ENCODE peak calls at places on chromosomes 13 and 19, in six cellular contexts. D is mesothelial cell of epicardium, U is uterus, I is HFFc6, F is fibroblast of pulmonary artery, Y is astrocyte. X is an unnamed sample.

GRCh38 chr19:480016-480855 is 16.1 kb upstream of the MADCAM1 start:
- DNase-seq in D (no peak), U (peak), I (peak), F (peak), Y (no peak), X (no peak)

GRCh38 chr13:41139296-41139966 is 6.8 kb upstream of the KBTBD6 start:
- DNase-seq in D (no peak), U (no peak), I (peak), F (no peak), Y (peak), X (peak)

GRCh38 chr13:59829690-59830089 is 334.0 kb downstream of the DIAPH3 start:
- DNase-seq in D (no peak), U (no peak), I (no peak), F (peak), Y (no peak), X (no peak)

GRCh38 chr19:42362891-42363440 is 27.1 kb downstream of the CNFN start:
- DNase-seq in D (no peak), U (no peak), I (no peak), F (no peak), Y (no peak), X (no peak)

GRCh38 chr13:47933688-47934011 is 67.4 kb downstream of the SUCLA2 start:
- DNase-seq in D (no peak), U (no peak), I (no peak), F (peak), Y (peak), X (peak)

GRCh38 chr13:22812793-22813192 is 368.0 kb upstream of the SGCG start:
- DNase-seq in D (no peak), U (no peak), I (no peak), F (peak), Y (no peak), X (no peak)

GRCh38 chr19:58466089-58466759 is 656 bp upstream of the ZNF324 start:
- DNase-seq in D (no peak), U (no peak), I (no peak), F (no peak), Y (no peak), X (no peak)

GRCh38 chr13:102090532-102090931 is 311.3 kb downstream of the FGF14 start:
- DNase-seq in D (no peak), U (no peak), I (no peak), F (no peak), Y (no peak), X (no peak)

GRCh38 chr13:27383104-27383921 is 41.1 kb upstream of the GTF3A start:
- DNase-seq in D (no peak), U (no peak), I (no peak), F (no peak), Y (no peak), X (no peak)

GRCh38 chr13:71054358-71054757 is 812.6 kb downstream of the DACH1 start:
- DNase-seq in D (no peak), U (no peak), I (no peak), F (no peak), Y (no peak), X (no peak)

GRCh38 chr19:49216076-49216475 is 58.5 kb downstream of the TRPM4 start:
- DNase-seq in D (no peak), U (no peak), I (no peak), F (peak), Y (peak), X (peak)

GRCh38 chr13:72638059-72638815 is 89.2 kb downstream of the MZT1 start:
- DNase-seq in D (no peak), U (no peak), I (no peak), F (no peak), Y (peak), X (peak)

GRCh38 chr13:79432992-79433391 is 26.9 kb upstream of the RBM26 start:
- DNase-seq in D (no peak), U (no peak), I (no peak), F (no peak), Y (no peak), X (no peak)

GRCh38 chr19:18761531-18762110 is 29.5 kb downstream of the COMP start:
- DNase-seq in D (no peak), U (no peak), I (no peak), F (no peak), Y (no peak), X (peak)
- TF ChIP-seq CTCF in D (no peak), U (no peak), I (no peak), F (no peak), Y (no peak), X (no peak)

GRCh38 chr13:46126552-46127171 is 21.8 kb upstream of the CPB2 start:
- DNase-seq in D (peak), U (no peak), I (peak), F (peak), Y (peak), X (peak)
- TF ChIP-seq CTCF in D (peak), U (peak), I (peak), F (peak), Y (peak), X (peak)

DNA sequence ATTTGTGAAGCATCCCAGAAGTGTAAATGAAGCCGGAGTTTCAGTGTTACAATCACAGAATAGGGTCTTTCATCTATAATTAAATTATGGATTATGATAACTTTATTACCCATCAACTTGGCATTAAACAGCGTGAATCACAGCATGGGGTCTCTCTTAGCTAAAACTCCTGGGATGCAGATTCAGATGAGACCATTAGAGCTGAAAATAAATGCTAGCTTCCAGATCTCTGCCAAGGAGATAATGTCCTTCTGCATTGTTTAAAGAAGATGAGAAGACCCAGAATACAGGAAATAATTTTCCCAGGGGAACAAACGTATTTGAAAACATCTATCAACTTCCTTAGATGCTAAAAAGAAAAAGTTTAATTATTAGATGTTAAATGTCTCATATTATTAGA is 546.0 kb upstream of the PCDH9 start:
- DNase-seq in D (no peak), U (no peak), I (no peak), F (no peak), Y (no peak), X (no peak)
- TF ChIP-seq CTCF in D (no peak), U (no peak), I (no peak), F (no peak), Y (no peak), X (no peak)

GRCh38 chr13:78131811-78132210 is 213.2 kb upstream of the EDNRB start:
- DNase-seq in D (no peak), U (no peak), I (no peak), F (peak), Y (no peak), X (no peak)
- TF ChIP-seq CTCF in D (no peak), U (no peak), I (peak), F (peak), Y (peak), X (peak)

GRCh38 chr13:91950803-91951202 is 552.4 kb downstream of the GPC5 start:
- DNase-seq in D (no peak), U (no peak), I (no peak), F (no peak), Y (no peak), X (no peak)

GRCh38 chr13:91946498-91947070 is 548.2 kb downstream of the GPC5 start:
- DNase-seq in D (no peak), U (no peak), I (no peak), F (peak), Y (peak), X (peak)
- TF ChIP-seq CTCF in D (peak), U (no peak), I (peak), F (peak), Y (peak), X (peak)

GRCh38 chr19:50317115-50317514 is 12.1 kb downstream of the KCNC3 start:
- DNase-seq in D (no peak), U (no peak), I (no peak), F (no peak), Y (no peak), X (no peak)

GRCh38 chr19:50318438-50318837 is 10.7 kb downstream of the KCNC3 start:
- DNase-seq in D (no peak), U (no peak), I (no peak), F (no peak), Y (no peak), X (no peak)

GRCh38 chr19:50314724-50315700 is 14.2 kb downstream of the KCNC3 start:
- DNase-seq in D (no peak), U (no peak), I (no peak), F (no peak), Y (no peak), X (no peak)

GRCh38 chr19:50313812-50314536 is 15.2 kb downstream of the KCNC3 start:
- DNase-seq in D (no peak), U (no peak), I (no peak), F (no peak), Y (no peak), X (no peak)

DNA sequence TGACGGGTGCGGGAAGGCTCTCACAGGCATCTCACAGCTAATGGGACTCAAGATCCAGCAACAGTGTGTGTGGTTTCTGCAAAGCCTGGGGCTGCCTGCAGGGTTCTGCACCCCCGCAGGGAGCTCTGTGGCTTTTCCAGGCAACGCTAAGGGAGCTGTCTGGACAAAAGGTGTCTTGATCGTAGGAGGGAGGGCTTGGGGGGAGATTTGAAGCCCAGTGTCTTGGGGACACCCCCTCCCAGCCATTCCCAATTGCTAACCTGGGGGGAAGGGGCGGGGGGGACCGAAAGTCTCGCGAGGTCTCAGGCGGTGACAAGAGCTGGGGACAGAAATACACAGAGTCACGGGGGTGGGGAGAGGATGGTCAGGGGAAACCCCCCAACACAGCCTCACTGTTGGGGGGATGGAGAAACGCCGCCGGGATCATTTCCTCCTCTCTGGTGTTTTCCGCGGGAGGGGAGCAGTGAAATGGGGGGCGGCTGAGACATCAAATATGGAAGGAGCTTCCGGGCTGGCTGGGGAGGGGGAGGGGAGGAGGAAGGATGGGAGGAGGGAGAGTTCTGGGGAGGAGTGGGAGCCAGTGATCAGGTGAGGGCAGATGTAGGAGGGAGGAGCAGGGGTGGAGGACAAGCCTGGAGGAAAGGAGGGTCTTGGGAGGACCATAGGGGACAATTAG is 13.3 kb downstream of the KCNC3 start:
- DNase-seq in D (no peak), U (no peak), I (peak), F (no peak), Y (no peak), X (no peak)
- TF ChIP-seq CTCF in D (no peak), U (no peak), I (no peak), F (no peak), Y (no peak), X (no peak)

GRCh38 chr19:37909661-37910199 is 2.7 kb downstream of the SIPA1L3 start:
- DNase-seq in D (no peak), U (no peak), I (no peak), F (no peak), Y (no peak), X (no peak)

GRCh38 chr19:37907735-37908066 is 693 bp downstream of the SIPA1L3 start:
- DNase-seq in D (no peak), U (no peak), I (no peak), F (peak), Y (no peak), X (no peak)

GRCh38 chr19:37903096-37903495 is 3.3 kb downstream of the WDR87 start:
- DNase-seq in D (no peak), U (no peak), I (no peak), F (no peak), Y (no peak), X (no peak)

GRCh38 chr19:37906868-37907734 is at the start of gene SIPA1L3:
- DNase-seq in D (peak), U (peak), I (peak), F (peak), Y (peak), X (peak)

DNA sequence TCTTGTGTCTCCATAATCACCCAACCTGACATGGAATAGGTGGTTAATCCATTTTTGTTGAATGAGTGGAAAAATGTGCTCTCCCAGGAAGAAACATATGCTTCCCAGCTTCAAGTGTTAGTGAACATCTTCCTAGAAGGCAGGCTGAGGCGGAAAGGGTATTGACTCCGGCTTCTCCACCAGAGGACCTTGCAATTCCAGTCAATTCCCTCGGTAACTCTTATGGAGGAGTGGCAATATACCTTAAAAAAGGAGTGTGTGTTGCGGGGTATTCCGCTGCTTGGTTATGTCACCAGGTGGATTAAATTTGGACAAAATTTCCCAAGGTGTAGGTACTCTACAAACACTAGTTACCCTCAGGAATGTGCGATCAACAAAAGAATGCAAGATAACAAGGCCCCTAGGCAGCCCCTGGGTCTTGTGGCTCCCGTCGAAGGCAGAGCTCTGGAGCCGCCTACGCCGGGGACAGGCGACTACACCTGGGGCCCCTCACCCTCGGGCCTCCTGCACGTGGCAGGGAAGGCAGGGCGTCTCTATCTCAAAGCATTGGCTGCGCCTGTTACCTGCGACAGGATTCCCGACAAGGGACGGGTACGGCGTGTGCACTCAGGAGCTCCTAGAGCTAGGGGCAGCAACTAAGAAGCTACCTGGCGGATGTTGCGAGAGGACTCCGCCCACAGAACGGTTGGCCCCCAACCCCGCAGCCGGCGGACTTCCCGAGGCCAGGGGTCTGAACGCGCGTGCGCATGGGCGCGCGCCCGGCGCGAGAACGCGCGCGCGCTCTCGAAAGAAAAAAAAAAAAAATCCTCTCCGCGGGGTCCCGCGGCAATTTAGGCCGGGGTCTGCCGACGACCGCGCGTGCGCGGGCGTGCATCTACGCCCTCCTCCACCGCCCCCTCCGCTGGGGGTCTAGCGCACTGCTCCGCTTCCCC is at the start of gene WDR87:
- DNase-seq in D (no peak), U (peak), I (peak), F (peak), Y (no peak), X (no peak)
- TF ChIP-seq CTCF in D (no peak), U (no peak), I (peak), F (no peak), Y (no peak), X (no peak)

DNA sequence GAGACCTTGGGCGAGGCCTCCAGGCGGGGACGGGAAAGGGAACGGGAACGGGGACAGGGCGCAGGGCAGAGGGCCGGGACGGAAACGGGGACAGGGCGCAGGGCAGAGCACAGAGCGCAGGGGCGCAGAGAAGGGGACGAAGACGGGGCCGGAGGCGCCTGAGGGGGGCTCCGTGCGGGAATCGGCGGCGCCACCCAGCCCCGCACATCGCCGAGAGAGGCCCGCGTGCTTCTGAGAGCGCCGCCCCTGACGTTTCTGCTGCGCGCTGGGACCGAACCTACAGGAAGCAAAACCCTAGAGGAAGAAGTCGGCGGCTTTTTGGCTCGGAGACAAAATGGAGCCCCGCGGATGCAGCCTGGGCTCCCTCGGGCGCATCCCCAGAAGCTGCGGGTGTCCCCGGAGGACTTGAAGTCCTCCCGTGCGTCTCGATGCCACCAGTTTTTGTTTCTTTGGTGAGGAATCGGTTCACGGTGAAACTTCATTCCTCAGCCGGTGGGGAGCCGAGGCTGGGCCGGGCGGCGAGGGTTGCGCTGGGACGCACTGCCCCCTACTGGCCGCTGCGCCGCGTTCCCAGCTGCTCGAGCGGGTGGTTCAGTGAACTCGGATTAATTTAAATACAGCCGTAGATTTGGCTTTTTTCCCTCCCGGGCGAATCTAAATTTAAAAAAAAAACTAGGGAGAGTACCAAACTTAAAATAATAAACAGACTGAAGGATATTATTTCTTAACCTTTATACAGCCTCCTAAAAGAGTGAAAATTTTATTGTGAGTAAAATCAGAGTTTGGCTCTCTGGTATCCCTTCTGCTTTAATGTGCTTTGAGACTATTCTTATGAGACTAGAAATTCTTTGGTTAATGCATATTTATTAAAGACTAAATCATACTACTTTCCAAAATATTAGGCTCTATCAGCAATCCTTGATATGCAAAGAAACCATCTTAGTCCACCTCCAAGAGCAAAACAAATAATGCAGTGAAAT is 350.0 kb upstream of the ARGLU1 start:
- DNase-seq in D (peak), U (peak), I (peak), F (peak), Y (peak), X (peak)
- TF ChIP-seq CTCF in D (peak), U (peak), I (peak), F (peak), Y (peak), X (peak)

DNA sequence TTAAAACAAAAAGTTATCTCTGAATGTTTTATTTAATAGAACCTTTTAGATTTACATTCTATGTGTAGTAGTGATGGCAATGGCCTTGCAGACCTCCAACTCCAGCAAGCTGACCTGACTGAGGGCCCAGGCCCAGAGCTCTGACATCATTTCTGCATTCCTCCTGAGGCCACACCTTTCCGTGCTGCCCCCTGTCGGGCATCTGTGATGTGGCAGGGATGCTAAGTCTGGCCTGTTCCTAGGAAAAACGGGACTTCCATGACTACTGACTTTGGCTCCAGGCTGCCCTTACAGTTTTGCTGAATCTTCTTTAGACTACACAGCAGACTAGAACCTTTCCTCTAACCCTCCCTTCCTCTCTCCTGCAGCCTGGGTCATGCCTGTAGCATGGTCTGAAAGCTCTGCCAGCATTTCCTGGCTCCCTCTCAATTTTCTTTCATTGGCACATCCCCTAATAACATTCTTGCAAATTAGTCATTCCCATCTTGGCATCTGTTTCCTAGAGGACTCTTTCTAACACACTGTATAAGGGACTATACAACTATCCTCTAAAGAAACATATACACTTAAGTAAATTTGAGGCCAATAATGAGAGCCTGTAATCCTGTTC is 249.0 kb downstream of the GPC5 start:
- DNase-seq in D (no peak), U (no peak), I (no peak), F (peak), Y (peak), X (peak)
- TF ChIP-seq CTCF in D (peak), U (no peak), I (peak), F (peak), Y (peak), X (peak)

DNA sequence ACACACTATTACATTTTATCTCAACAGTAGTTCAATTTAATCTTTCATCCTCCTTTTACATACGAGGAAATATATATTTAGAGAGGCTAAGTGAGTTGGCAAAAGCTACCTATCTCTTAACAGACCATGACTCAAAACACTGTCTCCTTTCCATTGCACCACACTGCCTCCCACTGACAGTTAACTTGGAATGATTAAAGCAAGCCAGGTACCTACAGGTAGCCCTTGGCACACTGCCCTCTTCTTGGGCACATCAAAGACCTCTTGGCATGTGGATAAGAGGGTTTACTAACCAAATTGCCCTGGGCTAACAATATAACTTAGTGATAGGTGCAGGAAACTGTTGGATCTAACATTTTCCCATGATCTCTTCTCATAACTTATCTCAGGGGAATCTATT is 1.9 kb downstream of the ABHD13 start:
- DNase-seq in D (no peak), U (no peak), I (no peak), F (no peak), Y (no peak), X (peak)
- TF ChIP-seq CTCF in D (no peak), U (no peak), I (no peak), F (no peak), Y (no peak), X (no peak)